ENCODE peak calls at places on chromosomes 4 and X, in seven cellular contexts. N is erythroblast, X is HCT116, R is lower leg skin, L is adrenal gland, J is IMR-90, Y is testis. A is an unnamed sample.

GRCh38 chr4:42399393-42399792 is 2.1 kb downstream of the SHISA3 start:
- DNase-seq in N (no peak), X (no peak), R (no peak), L (no peak), J (no peak), Y (no peak), A (no peak)

GRCh38 chrX:132119821-132120220 is 8.0 kb downstream of the FRMD7 start:
- DNase-seq in N (no peak), X (no peak), R (peak), L (no peak), J (no peak), Y (no peak), A (peak)

GRCh38 chr4:112284662-112285411 is 867 bp downstream of the TIFA start:
- DNase-seq in N (peak), X (no peak), R (no peak), L (peak), J (peak), Y (peak), A (no peak)

GRCh38 chr4:84750260-84750955 is 167.5 kb downstream of the CDS1 start:
- DNase-seq in N (peak), X (peak), R (no peak), L (peak), J (peak), Y (no peak), A (no peak)

GRCh38 chr4:40592034-40592433 is 37.6 kb downstream of the RBM47 start:
- DNase-seq in N (no peak), X (no peak), R (no peak), L (peak), J (no peak), Y (no peak), A (no peak)

GRCh38 chrX:39174761-39175417 is 373.6 kb downstream of the MID1IP1 start:
- DNase-seq in N (no peak), X (no peak), R (peak), L (no peak), J (no peak), Y (no peak), A (peak)

GRCh38 chrX:146448791-146449190 is 360.8 kb upstream of the CXorf51B start:
- DNase-seq in N (no peak), X (no peak), R (no peak), L (no peak), J (no peak), Y (no peak), A (no peak)

GRCh38 chr4:150010525-150011126 is 67.6 kb upstream of the DCLK2 start:
- DNase-seq in N (peak), X (peak), R (no peak), L (peak), J (peak), Y (peak), A (peak)

GRCh38 chr4:187516224-187516623 is 479.3 kb upstream of the ZFP42 start:
- DNase-seq in N (no peak), X (no peak), R (no peak), L (no peak), J (no peak), Y (no peak), A (no peak)

GRCh38 chr4:158895797-158896442 is 127.1 kb downstream of the FNIP2 start:
- DNase-seq in N (peak), X (no peak), R (no peak), L (no peak), J (peak), Y (no peak), A (no peak)

GRCh38 chr4:189304179-189304578 is 636.5 kb upstream of the FRG1 start:
- DNase-seq in N (no peak), X (no peak), R (no peak), L (no peak), J (peak), Y (no peak), A (no peak)

GRCh38 chrX:141176586-141177451 is at the start of gene LDOC1:
- DNase-seq in N (peak), X (no peak), R (peak), L (peak), J (peak), Y (peak), A (peak)

GRCh38 chr4:97072666-97073065 is 1070.6 kb downstream of the STPG2 start:
- DNase-seq in N (no peak), X (no peak), R (no peak), L (no peak), J (no peak), Y (no peak), A (no peak)
- TF ChIP-seq POLR2A in N (no peak), X (no peak), R (no peak), L (no peak), J (no peak), Y (no peak), A (no peak)

GRCh38 chr4:128525387-128525786 is 237.8 kb upstream of the PGRMC2 start:
- DNase-seq in N (peak), X (no peak), R (no peak), L (no peak), J (peak), Y (no peak), A (no peak)

GRCh38 chr4:128525939-128526630 is 238.5 kb upstream of the PGRMC2 start:
- DNase-seq in N (no peak), X (no peak), R (no peak), L (no peak), J (peak), Y (no peak), A (no peak)

GRCh38 chr4:128521634-128522253 is 234.1 kb upstream of the PGRMC2 start:
- DNase-seq in N (no peak), X (no peak), R (no peak), L (peak), J (peak), Y (no peak), A (no peak)

GRCh38 chr4:128527356-128527755 is 239.7 kb upstream of the PGRMC2 start:
- DNase-seq in N (no peak), X (no peak), R (no peak), L (no peak), J (no peak), Y (no peak), A (no peak)

DNA sequence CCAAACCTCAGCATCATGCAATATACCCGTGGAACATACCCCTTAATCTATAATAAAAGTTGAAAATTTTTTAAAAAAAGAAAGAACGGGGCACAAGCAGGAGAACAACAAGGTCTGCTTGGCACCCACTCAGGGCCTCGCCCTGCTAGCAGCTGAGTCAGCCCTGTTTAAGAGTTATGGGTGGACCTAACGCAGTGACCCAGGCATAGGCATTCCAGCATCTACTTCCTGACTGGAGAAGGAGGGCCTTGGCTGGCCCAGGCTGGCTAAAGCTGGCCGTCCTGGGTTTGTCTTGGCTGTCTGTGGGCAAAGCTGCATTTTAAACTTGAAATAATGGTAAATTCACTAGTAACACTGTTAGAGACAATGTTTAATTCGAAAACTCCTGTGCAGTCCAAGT is 236.7 kb upstream of the PGRMC2 start:
- DNase-seq in N (peak), X (peak), R (peak), L (peak), J (peak), Y (no peak), A (peak)
- TF ChIP-seq POLR2A in N (no peak), X (no peak), R (no peak), L (no peak), J (no peak), Y (no peak), A (no peak)

DNA sequence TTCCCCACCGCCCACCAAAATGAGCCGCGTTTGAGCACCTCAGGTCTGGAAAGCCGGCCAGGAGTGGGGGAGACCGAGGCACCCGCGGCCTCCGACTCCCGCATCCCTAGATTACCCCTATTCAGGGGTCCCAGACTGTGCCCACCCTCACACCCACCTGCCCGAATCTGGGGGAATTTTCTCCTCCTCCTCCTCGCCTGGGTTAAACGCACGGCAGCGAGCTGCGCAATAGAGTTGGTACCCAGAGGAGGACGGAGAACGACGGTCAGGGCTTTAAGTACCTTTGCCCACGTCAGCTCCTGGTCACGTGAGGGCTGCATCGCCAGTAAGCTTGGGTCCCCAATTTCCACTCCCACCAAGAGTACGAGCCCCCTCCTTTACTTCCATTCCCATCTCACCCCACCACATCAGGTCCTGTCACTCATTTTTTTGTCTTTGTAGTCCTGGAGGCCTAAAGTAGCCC is at the start of gene ARMCX2:
- DNase-seq in N (no peak), X (no peak), R (peak), L (peak), J (peak), Y (peak), A (peak)
- TF ChIP-seq POLR2A in N (no peak), X (no peak), R (no peak), L (peak), J (peak), Y (peak), A (peak)

DNA sequence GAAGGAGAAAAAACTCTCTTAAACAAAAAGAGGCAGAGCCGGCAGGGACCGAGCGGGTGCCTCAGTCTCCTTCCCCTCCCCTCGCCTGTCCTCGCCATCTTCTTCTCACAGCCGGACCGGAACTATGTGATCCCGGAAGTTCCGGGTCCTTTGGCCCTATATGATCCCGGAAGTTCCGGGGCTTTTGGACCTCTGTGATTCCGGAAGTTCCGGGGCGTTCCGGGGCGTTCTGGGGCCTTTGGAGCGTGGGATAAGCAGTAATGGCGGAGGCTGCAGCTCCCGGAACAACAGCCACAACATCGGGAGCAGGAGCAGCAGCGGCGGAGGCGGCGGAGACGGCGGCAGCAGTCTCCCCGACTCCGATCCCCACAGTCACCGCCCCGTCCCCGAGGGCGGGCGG is 98.9 kb upstream of the MED14 start:
- DNase-seq in N (no peak), X (no peak), R (no peak), L (no peak), J (no peak), Y (peak), A (no peak)
- TF ChIP-seq POLR2A in N (no peak), X (no peak), R (no peak), L (no peak), J (no peak), Y (no peak), A (no peak)

DNA sequence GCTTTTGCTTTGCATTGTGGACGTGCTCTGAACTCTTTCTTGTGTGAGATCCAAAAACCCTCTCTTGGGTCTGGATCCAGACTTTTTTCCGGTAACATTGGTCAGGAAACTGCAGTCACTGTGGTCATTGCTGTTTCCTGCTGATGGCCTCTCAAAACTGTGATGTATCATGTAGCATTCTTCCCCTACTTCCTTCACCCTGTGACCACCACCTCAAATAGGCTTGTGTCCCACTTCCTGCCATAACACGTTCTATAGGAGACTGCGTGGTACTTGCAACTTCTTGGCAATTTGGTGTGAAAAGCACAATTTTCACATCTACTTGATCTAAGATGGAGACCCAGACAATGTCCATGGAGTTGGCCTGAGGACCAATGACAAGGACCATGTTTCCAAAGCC is 4.8 kb downstream of the CXCL2 start:
- DNase-seq in N (no peak), X (no peak), R (no peak), L (no peak), J (no peak), Y (no peak), A (no peak)
- TF ChIP-seq POLR2A in N (no peak), X (no peak), R (no peak), L (no peak), J (no peak), Y (no peak), A (no peak)

DNA sequence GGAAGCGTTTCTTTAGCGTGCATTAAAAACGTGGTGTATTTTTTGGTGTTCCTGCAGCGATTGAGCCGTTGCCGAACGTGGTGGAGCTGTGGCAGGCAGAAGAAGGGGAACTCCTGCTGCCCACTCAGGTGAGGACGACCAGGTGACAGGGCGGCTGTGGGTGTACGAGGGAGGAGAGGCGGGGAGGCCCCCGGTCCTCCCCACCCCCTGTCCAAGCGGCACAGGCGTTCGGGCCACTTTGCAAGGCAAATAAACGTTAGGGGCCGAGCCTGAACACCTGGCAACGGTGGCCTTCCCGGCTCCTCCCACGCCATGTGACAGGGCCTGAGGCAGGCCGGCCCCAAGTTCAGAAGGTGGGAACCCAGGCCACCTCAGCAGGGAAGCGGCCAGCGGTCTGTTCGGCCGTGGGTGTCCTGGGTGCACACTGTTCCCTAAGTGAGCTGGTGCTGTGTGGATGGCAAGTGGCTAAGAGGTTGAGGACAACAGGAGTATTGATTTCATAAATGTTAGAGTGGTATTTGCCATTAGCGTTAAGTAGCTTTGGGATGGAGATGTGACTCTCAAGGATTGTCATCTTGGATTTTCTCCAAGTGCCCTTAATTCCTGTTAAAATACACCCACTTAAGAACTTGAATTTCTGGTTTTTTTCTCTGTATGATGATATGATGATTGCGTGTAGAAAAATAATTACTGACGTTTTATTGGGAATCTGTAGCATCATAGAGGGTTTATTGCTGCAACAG is 1.2 kb downstream of the TMEM131L start:
- DNase-seq in N (peak), X (peak), R (no peak), L (peak), J (no peak), Y (peak), A (peak)
- TF ChIP-seq POLR2A in N (peak), X (no peak), R (no peak), L (no peak), J (no peak), Y (no peak), A (no peak)

A was measured in uterus.